ENCODE peak calls at places on chromosomes 3 and 15, in ten cellular contexts. W, J, H, R, L, Y, M, K, U and D are unnamed samples. For H3K9me3, the result is how much of the 10 kb centered on the place peaks cover.

GRCh38 chr3:145936986-145937385 is 224.0 kb downstream of the PLOD2 start:
- DNase-seq in L (no peak), M (no peak), H (no peak), U (no peak), R (no peak), J (no peak), W (peak), K (no peak), Y (no peak), D (no peak)

GRCh38 chr3:117226932-117227331 is 517.4 kb downstream of the TUSC7 start:
- DNase-seq in M (no peak), K (no peak), L (no peak), H (no peak), U (no peak), Y (no peak), R (no peak), J (no peak), W (no peak), D (no peak)

GRCh38 chr3:134971359-134971758 is 176.3 kb downstream of the EPHB1 start:
- DNase-seq in Y (no peak), K (no peak), R (no peak), L (no peak), M (no peak), U (no peak), W (no peak), J (no peak), H (no peak), D (no peak)

GRCh38 chr3:124119056-124119721 is 127.3 kb upstream of the ROPN1 start:
- DNase-seq in R (no peak), L (peak), M (no peak), W (no peak), U (peak), J (peak), Y (no peak), H (no peak), K (no peak), D (no peak)

GRCh38 chr3:98732239-98733054 is 30.7 kb upstream of the ST3GAL6 start:
- DNase-seq in U (no peak), H (peak), W (peak), M (peak), Y (peak), L (no peak), K (peak), J (peak), R (peak), D (peak)

GRCh38 chr15:29815000-29815704 is 7.1 kb downstream of the TJP1 start:
- DNase-seq in J (no peak), M (no peak), Y (peak), W (peak), R (no peak), H (no peak), K (no peak), L (no peak), U (peak), D (no peak)

GRCh38 chr3:25468866-25469319 is 40.8 kb downstream of the RARB start:
- DNase-seq in K (peak), W (no peak), L (no peak), Y (no peak), J (peak), R (no peak), M (no peak), U (no peak), H (peak), D (no peak)

GRCh38 chr15:101027273-101027901 is 108.2 kb downstream of the LRRK1 start:
- DNase-seq in K (no peak), U (no peak), Y (no peak), R (no peak), M (no peak), L (no peak), W (no peak), H (peak), J (peak), D (no peak)

GRCh38 chr3:44509985-44510360 is 32.5 kb upstream of the ZNF445 start:
- DNase-seq in L (no peak), H (no peak), U (peak), Y (no peak), R (no peak), W (peak), M (no peak), K (no peak), J (no peak), D (no peak)

GRCh38 chr3:194321666-194322640 is 29.2 kb downstream of the CPN2 start:
- DNase-seq in J (no peak), K (no peak), R (no peak), L (no peak), H (no peak), W (no peak), M (peak), Y (peak), U (no peak), D (no peak)

GRCh38 chr3:38549082-38549481 is 52.9 kb downstream of the EXOG start:
- DNase-seq in W (no peak), R (no peak), M (no peak), U (no peak), K (no peak), J (peak), Y (no peak), H (no peak), L (no peak), D (no peak)

GRCh38 chr3:126527455-126528211 is 3.7 kb downstream of the CHST13 start:
- DNase-seq in J (no peak), L (no peak), K (no peak), H (no peak), W (no peak), U (no peak), M (no peak), Y (peak), R (peak), D (no peak)

GRCh38 chr3:43957553-43957952 is 266.8 kb downstream of the ABHD5 start:
- DNase-seq in Y (no peak), W (no peak), H (no peak), M (no peak), R (no peak), L (no peak), K (no peak), U (no peak), J (no peak), D (no peak)

GRCh38 chr15:101070502-101071273 is 151.5 kb downstream of the LRRK1 start:
- DNase-seq in J (no peak), M (no peak), R (peak), K (no peak), U (peak), H (peak), Y (peak), L (peak), W (peak), D (no peak)

GRCh38 chr3:65045138-65045537 is 357.3 kb upstream of the ADAMTS9 start:
- DNase-seq in J (no peak), U (no peak), Y (no peak), M (no peak), K (no peak), R (no peak), W (no peak), L (no peak), H (no peak), D (no peak)

GRCh38 chr3:141401584-141402475 is 33.5 kb downstream of the ZBTB38 start:
- DNase-seq in Y (peak), H (peak), R (peak), J (no peak), K (peak), U (no peak), W (no peak), M (no peak), L (no peak), D (no peak)

GRCh38 chr3:64687781-64688515 is at the start of gene ADAMTS9:
- DNase-seq in K (peak), J (peak), H (peak), R (peak), W (peak), M (no peak), Y (peak), L (no peak), U (peak), D (peak)

GRCh38 chr15:95845862-95846515 is 484.5 kb upstream of the NR2F2 start:
- DNase-seq in W (no peak), U (peak), R (no peak), H (peak), K (peak), J (peak), L (peak), Y (no peak), M (no peak), D (no peak)

GRCh38 chr15:43218908-43219706 is 1.7 kb downstream of the EPB42 start:
- DNase-seq in H (no peak), Y (peak), M (no peak), J (no peak), L (no peak), U (peak), R (no peak), W (peak), K (no peak), D (peak)
- TF ChIP-seq CTCF in H (no peak), Y (peak), M (peak), J (no peak), L (peak), U (peak), R (no peak), W (peak), K (no peak), D (no peak)

GRCh38 chr3:11095932-11096265 is 58.4 kb upstream of the HRH1 start:
- DNase-seq in K (no peak), R (no peak), J (no peak), M (peak), W (no peak), H (no peak), L (no peak), Y (peak), U (peak), D (no peak)
- H3K4me3 ChIP-seq in K (no peak), R (no peak), J (no peak), M (peak), W (no peak), H (no peak), L (peak), Y (no peak), U (no peak), D (no peak)

GRCh38 chr3:120040813-120041377 is 53.4 kb downstream of the GSK3B start:
- DNase-seq in W (no peak), M (no peak), L (no peak), R (no peak), H (no peak), K (no peak), Y (no peak), J (no peak), U (no peak), D (no peak)
- H3K9me3 ChIP-seq in W (under half), M (under half), L (under half), R (under half), H (under half), K (under half), Y (under half), J (under half), U (under half), D (under half)

DNA sequence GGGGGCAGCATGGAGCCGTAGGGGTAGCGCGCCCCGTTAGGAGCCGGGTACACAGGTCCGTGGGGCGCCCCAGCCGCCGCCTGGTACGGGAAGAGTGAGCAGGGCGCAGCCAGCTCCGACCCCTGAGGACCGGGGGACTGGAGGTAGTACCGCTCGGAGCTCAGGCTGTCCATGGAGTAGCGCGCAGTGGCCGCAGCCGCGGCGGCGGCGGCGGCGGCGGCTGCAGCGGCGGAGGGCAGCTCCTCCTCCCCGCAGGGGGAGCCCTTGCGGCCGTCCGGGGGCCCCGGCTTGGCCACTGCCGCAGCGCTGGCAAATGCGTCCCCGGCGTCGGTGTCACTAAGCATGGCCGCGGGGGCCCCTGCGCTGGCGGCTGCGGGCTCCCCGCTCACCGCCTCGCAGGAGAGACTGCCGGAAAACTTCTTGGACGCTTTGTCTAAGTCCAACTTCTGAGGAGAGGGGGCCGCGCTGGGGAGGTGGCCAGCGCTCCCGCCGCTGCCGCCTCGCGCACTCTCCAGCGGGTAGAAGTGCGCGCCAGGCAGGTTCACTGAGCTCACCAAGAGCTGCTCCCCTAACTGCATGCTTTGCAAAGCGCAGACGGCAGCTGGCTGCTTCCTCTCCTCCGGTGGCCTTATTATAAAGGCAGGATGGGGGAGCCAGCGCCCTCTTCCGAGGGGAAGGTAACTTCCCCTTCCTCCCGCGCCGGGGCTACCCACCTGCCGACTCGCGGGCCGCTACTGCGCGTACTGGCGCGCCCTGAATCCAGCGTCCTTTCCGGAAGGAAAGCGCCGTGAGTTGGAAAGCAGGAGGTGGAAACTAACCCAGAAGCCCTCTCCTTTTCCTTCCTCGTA is at the start of gene EOMES:
- DNase-seq in U (no peak), Y (peak), M (peak), K (peak), J (no peak), L (no peak), R (peak), W (peak), H (no peak), D (peak)
- TF ChIP-seq CTCF in U (no peak), Y (peak), M (peak), K (no peak), J (peak), L (no peak), R (peak), W (peak), H (no peak), D (peak)

GRCh38 chr3:115100806-115101205 is 46.3 kb downstream of the ZBTB20 start:
- DNase-seq in H (no peak), K (no peak), Y (no peak), R (no peak), J (no peak), M (no peak), W (no peak), L (no peak), U (no peak), D (no peak)
- H3K4me3 ChIP-seq in H (peak), K (peak), Y (peak), R (peak), J (peak), M (no peak), W (peak), L (no peak), U (no peak), D (no peak)

GRCh38 chr3:33315826-33316225 is 38.6 kb downstream of the FBXL2 start:
- DNase-seq in W (peak), U (peak), H (no peak), K (no peak), R (no peak), J (no peak), L (no peak), M (peak), Y (peak), D (no peak)
- H3K9me3 ChIP-seq in W (under half), U (under half), H (under half), K (under half), R (under half), J (under half), L (under half), M (under half), Y (under half), D (under half)

DNA sequence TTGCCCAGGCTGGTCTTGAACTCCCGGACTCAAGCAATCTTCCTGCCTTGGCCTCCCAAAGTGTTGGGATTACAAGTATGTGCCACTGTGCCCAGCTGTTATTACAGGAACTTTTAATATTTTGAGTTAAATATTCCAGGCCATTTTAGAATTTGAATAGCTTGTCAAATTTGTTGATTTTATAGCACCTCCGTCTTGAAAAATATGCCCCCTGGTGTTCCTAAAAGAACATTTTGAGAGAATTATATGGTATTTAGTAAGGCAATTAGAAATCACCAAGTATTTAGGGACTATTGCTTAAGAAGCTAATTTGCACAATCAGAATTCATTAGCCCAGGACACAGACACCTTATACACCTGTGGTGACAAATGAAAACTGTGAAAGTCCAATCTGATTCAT is 23.7 kb downstream of the PDE8A start:
- DNase-seq in J (no peak), K (no peak), M (no peak), U (no peak), L (no peak), Y (no peak), H (no peak), W (no peak), R (no peak), D (no peak)
- TF ChIP-seq CTCF in J (peak), K (no peak), M (peak), U (peak), L (peak), Y (peak), H (no peak), W (no peak), R (no peak), D (no peak)

DNA sequence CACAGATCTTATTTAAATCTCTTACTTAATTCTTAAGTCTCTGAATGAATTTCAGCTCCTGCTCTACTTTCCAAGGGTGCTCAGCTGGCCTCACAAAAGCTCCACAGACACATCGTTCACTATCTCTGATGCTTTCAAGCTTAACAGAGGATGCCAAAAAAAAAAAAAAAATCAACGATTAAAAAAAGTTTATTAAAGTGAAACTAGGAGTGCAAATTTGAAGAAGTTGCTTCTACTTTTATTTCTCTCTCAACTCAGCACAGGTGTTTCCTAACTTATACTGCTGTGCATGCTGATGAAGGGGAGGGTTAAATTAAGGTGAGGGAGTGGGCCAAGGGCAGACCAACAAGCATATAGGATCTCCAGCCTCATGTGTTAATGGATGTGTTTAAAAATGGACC is 157.2 kb downstream of the TIGIT start:
- DNase-seq in H (no peak), Y (no peak), L (no peak), K (no peak), W (no peak), M (no peak), J (no peak), U (no peak), R (no peak), D (no peak)
- H3K4me3 ChIP-seq in H (peak), Y (peak), L (peak), K (peak), W (peak), M (no peak), J (no peak), U (no peak), R (peak), D (no peak)